ENCODE peak calls at places on chromosomes 16 and 17, in four cellular contexts. S is lung, W is right lobe of liver, U is Karpas-422. L is an unnamed sample.
A peak's percentile ranks its signal among the peaks of the same experiment; 100 is the strongest.

GRCh38 chr17:21017256-21017655 is 25.6 kb downstream of the USP22 start:
- DNase-seq in S (no peak), W (no peak), U (no peak), L (no peak)

GRCh38 chr16:68235882-68236803 is at the start of gene ESRP2:
- DNase-seq in S (peak; percentile 86), W (peak; percentile 96), U (no peak), L (peak; percentile 91)

GRCh38 chr16:2032285-2033056 is 5.8 kb downstream of the NHERF2 start:
- DNase-seq in S (no peak), W (no peak), U (no peak), L (no peak)

GRCh38 chr16:23134274-23134673 is 15.0 kb downstream of the USP31 start:
- DNase-seq in S (no peak), W (peak; percentile 69), U (no peak), L (peak; percentile 64)

GRCh38 chr16:47375423-47375822 is 85.4 kb downstream of the ITFG1 start:
- DNase-seq in S (no peak), W (no peak), U (no peak), L (no peak)

GRCh38 chr16:68972720-68973119 is 129.4 kb downstream of the TANGO6 start:
- DNase-seq in S (no peak), W (no peak), U (no peak), L (no peak)

GRCh38 chr17:68437979-68438877 is 19.1 kb downstream of the WIPI1 start:
- DNase-seq in S (no peak), W (peak; percentile 68), U (peak; percentile 77), L (peak; percentile 68)

GRCh38 chr17:32491371-32492280 is 4.8 kb downstream of the CDK5R1 start:
- DNase-seq in S (no peak), W (no peak), U (no peak), L (no peak)

GRCh38 chr16:72107371-72107770 is 13.7 kb downstream of the DHX38 start:
- DNase-seq in S (no peak), W (no peak), U (no peak), L (no peak)

GRCh38 chr16:21946889-21947635 is 6.1 kb upstream of the UQCRC2 start:
- DNase-seq in S (no peak), W (no peak), U (no peak), L (peak; percentile 4)

GRCh38 chr17:48095611-48096010 is 5.7 kb downstream of the CBX1 start:
- DNase-seq in S (no peak), W (no peak), U (no peak), L (no peak)

GRCh38 chr17:73952498-73953205 is 250.8 kb upstream of the RPL38 start:
- DNase-seq in S (no peak), W (no peak), U (no peak), L (peak; percentile 64)

GRCh38 chr17:8091033-8091687 is 3.6 kb upstream of the ALOX12B start:
- DNase-seq in S (no peak), W (no peak), U (peak; percentile 97), L (no peak)

GRCh38 chr17:66255112-66255511 is 25.9 kb upstream of the APOH start:
- DNase-seq in S (no peak), W (no peak), U (peak; percentile 87), L (peak; percentile 44)

GRCh38 chr16:67514382-67514828 is 14.2 kb upstream of the RIPOR1 start:
- DNase-seq in S (peak; percentile 67), W (no peak), U (peak; percentile 94), L (peak; percentile 85)

GRCh38 chr17:15319461-15319860 is 21.9 kb downstream of the TEKT3 start:
- DNase-seq in S (no peak), W (no peak), U (no peak), L (no peak)

GRCh38 chr16:72876221-72876620 is 171.7 kb downstream of the ZFHX3 start:
- DNase-seq in S (no peak), W (no peak), U (no peak), L (peak; percentile 32)

GRCh38 chr16:63577891-63578290 is 1541.7 kb upstream of the CDH8 start:
- DNase-seq in S (no peak), W (no peak), U (no peak), L (no peak)

GRCh38 chr16:1729026-1729425 is 23.0 kb downstream of the MAPK8IP3 start:
- DNase-seq in S (no peak), W (no peak), U (no peak), L (no peak)

GRCh38 chr17:66898536-66898935 is 63.6 kb downstream of the CACNG5 start:
- DNase-seq in S (no peak), W (no peak), U (no peak), L (no peak)

GRCh38 chr16:86044881-86045600 is 146.1 kb downstream of the IRF8 start:
- DNase-seq in S (no peak), W (no peak), U (no peak), L (peak; percentile 45)

GRCh38 chr17:44348234-44348987 is 3.3 kb downstream of the GRN start:
- DNase-seq in S (no peak), W (no peak), U (peak; percentile 93), L (no peak)

GRCh38 chr17:38585805-38586529 is 19.8 kb downstream of the SRCIN1 start:
- DNase-seq in S (no peak), W (no peak), U (no peak), L (no peak)

GRCh38 chr17:82241183-82241925 is 12.5 kb downstream of the SLC16A3 start:
- DNase-seq in S (peak; percentile 80), W (peak; percentile 88), U (no peak), L (peak; percentile 72)

GRCh38 chr16:87346517-87347060 is 29.4 kb upstream of the C16orf95 start:
- DNase-seq in S (no peak), W (no peak), U (no peak), L (no peak)
- H3K4me3 ChIP-seq in S (no peak overlapping the region), W (no peak overlapping the region), U (no peak overlapping the region), L (no peak overlapping the region)

GRCh38 chr17:61406543-61406845 is 6.9 kb downstream of the TBX2 start:
- DNase-seq in S (no peak), W (no peak), U (no peak), L (no peak)
- H3K4me1 ChIP-seq in S (no peaks in the 10 kb centered on the region), W (no peaks in the 10 kb centered on the region), U (peaks cover 5% of the 10 kb centered on the region), L (peaks cover 5% of the 10 kb centered on the region)

GRCh38 chr17:39739020-39739884 is 1.5 kb downstream of the GRB7 start:
- DNase-seq in S (peak; percentile 80), W (peak; percentile 92), U (no peak), L (peak; percentile 93)

GRCh38 chr17:39736319-39737165 is 1.2 kb upstream of the GRB7 start:
- DNase-seq in S (peak; percentile 61), W (no peak), U (no peak), L (peak; percentile 45)

GRCh38 chr17:39738568-39738901 is 797 bp downstream of the GRB7 start:
- DNase-seq in S (no peak), W (no peak), U (no peak), L (peak; percentile 83)

GRCh38 chr17:39737331-39737760 is 392 bp upstream of the GRB7 start:
- DNase-seq in S (no peak), W (peak; percentile 89), U (no peak), L (no peak)

DNA sequence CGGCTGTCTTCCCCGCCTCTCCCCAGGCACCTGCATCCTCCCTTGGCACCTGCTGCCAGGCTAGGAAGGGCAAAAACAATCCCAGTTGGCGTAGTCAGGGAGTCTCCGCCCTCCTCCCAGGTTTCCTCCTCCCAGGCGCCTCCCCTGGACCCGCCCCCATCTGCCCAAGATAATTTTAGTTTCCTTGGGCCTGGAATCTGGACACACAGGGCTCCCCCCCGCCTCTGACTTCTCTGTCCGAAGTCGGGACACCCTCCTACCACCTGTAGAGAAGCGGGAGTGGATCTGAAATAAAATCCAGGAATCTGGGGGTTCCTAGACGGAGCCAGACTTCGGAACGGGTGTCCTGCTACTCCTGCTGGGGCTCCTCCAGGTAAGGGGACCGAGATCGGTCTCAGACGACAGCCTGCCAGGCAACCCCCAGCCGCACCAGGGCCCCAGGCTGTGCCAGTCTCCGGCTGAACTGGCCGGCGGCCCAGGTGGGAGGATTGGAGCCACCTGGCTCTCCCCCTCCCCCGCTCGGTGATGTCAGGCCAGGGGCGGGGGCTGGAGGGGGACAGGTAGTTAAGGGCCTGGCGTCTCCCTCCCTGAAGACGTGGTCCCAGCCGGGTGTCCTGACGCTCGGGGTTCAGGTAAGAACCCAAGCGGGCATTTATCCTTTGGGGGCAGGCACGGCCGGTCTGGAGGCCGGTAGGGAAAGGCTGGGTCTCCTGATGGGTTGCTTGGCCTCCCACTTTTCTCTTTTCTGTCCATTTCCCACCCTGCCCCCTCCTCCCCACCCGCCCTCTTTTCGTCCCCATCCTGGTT is at the start of gene GRB7:
- DNase-seq in S (peak; percentile 81), W (peak; percentile 86), U (no peak), L (peak; percentile 93)
- H3K4me3 ChIP-seq in S (peak within 1 kb of the TSS; percentile 35), W (peak within 1 kb of the TSS; percentile 82), U (peak within 1 kb of the TSS; percentile 41), L (peak within 1 kb of the TSS; percentile 40)

DNA sequence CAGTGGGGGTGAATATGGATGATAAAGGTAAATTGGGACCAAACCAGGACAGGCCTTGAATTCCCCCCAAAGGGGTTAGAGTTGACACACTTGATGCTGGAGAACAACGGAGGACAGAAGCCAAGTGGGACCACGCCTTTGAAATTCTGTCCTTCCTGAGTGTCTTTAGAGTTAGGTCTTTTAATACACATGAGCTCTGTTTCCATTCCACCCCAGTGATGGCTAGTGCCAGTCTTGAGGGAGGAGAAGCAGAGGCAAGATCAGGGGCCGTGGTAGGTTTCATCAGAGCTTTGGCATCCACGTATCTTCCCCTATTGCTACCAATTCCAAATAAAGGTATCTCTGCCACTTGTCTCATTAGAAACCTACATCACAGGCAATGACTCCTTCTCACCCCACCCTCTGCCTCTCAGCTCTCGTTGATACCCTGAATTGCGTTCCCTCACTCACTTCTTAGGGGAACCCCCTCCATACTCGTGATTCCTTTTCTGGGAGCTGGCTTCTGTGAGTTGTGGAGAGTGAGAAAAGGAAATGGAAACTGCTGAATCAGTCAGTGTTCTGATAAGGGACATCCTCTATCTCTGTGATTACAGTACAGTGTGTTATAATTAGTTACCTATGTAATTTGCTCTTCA is 2.4 kb upstream of the CCL3L1 start:
- DNase-seq in S (no peak), W (no peak), U (peak; percentile 39), L (no peak)
- H3K4me1 ChIP-seq in S (no peaks in the 10 kb centered on the region), W (peaks cover under 1% of the 10 kb centered on the region), U (peaks cover 64% of the 10 kb centered on the region), L (no peaks in the 10 kb centered on the region)

GRCh38 chr17:77610980-77611641 is 347.4 kb upstream of the TNRC6C start:
- DNase-seq in S (no peak), W (no peak), U (no peak), L (no peak)
- H3K4me3 ChIP-seq in S (no peak overlapping the region), W (no peak overlapping the region), U (no peak overlapping the region), L (no peak overlapping the region)

GRCh38 chr17:57289613-57290012 is 33.3 kb downstream of the MSI2 start:
- DNase-seq in S (no peak), W (no peak), U (no peak), L (no peak)
- H3K4me1 ChIP-seq in S (peaks cover 2% of the 10 kb centered on the region), W (no peaks in the 10 kb centered on the region), U (peaks cover 10% of the 10 kb centered on the region), L (peaks cover under 1% of the 10 kb centered on the region)